ENCODE peak calls at places on chromosome 9, in five cellular contexts. A is HepG2, H is OCI-LY7, O is GM23248, X is trophoblast cell. R is an unnamed sample. For H3K79me2, the result is how much of the 10 kb centered on the place peaks cover.

GRCh38 chr9:115341401-115341800 is 223.4 kb upstream of the TNC start:
- DNase-seq in H (no peak), O (peak), A (no peak), X (no peak), R (no peak)

GRCh38 chr9:91534374-91534773 is 110.7 kb upstream of the NFIL3 start:
- DNase-seq in O (peak), X (no peak), H (no peak), A (no peak), R (no peak)

GRCh38 chr9:10855847-10856246 is 243.0 kb upstream of the PTPRD start:
- DNase-seq in A (no peak), X (no peak), O (peak), H (no peak), R (no peak)

GRCh38 chr9:128136816-128137793 is 9.6 kb upstream of the PTGES2 start:
- DNase-seq in X (no peak), H (no peak), O (peak), A (no peak), R (no peak)

GRCh38 chr9:110141118-110141797 is 66.7 kb downstream of the C9orf152 start:
- DNase-seq in H (no peak), A (no peak), O (peak), X (peak), R (peak)

GRCh38 chr9:2785060-2785459 is 58.8 kb downstream of the PUM3 start:
- DNase-seq in A (no peak), O (peak), H (no peak), X (no peak), R (no peak)

GRCh38 chr9:108654566-108654965 is 201.2 kb downstream of the ACTL7B start:
- DNase-seq in X (no peak), H (no peak), A (no peak), O (peak), R (no peak)

GRCh38 chr9:115006660-115007059 is 76.3 kb upstream of the TNFSF8 start:
- DNase-seq in O (peak), A (no peak), X (peak), H (no peak), R (no peak)

GRCh38 chr9:5112646-5113045 is 72.8 kb downstream of the INSL6 start:
- DNase-seq in A (no peak), O (no peak), X (no peak), H (no peak), R (no peak)

GRCh38 chr9:14278291-14278721 is 35.6 kb downstream of the NFIB start:
- DNase-seq in X (no peak), O (peak), A (peak), H (no peak), R (peak)

GRCh38 chr9:120915854-120916495 is 10.6 kb downstream of the TRAF1 start:
- DNase-seq in A (no peak), H (peak), O (no peak), X (no peak), R (no peak)

GRCh38 chr9:18717751-18718150 is 243.8 kb downstream of the ADAMTSL1 start:
- DNase-seq in O (peak), H (no peak), X (no peak), A (no peak), R (no peak)

GRCh38 chr9:135698767-135699166 is 514 bp downstream of the SOHLH1 start:
- DNase-seq in O (no peak), H (no peak), A (no peak), X (no peak), R (no peak)

GRCh38 chr9:83034026-83034425 is 28.9 kb downstream of the RASEF start:
- DNase-seq in X (no peak), O (no peak), H (no peak), A (no peak), R (no peak)

GRCh38 chr9:98686961-98687855 is 21.5 kb downstream of the GABBR2 start:
- DNase-seq in A (no peak), O (no peak), H (no peak), X (peak), R (no peak)

GRCh38 chr9:109931623-109932022 is 151.6 kb downstream of the PALM2AKAP2 start:
- DNase-seq in X (no peak), H (no peak), O (no peak), A (no peak), R (no peak)

GRCh38 chr9:127149463-127150390 is 27.3 kb upstream of the ANGPTL2 start:
- DNase-seq in X (no peak), A (no peak), O (no peak), H (no peak), R (no peak)

GRCh38 chr9:128121924-128122808 is 5.4 kb downstream of the PTGES2 start:
- DNase-seq in A (no peak), X (no peak), H (no peak), O (no peak), R (no peak)

GRCh38 chr9:89427621-89428221 is 70.2 kb downstream of the SEMA4D start:
- DNase-seq in X (no peak), H (no peak), O (peak), A (no peak), R (no peak)

GRCh38 chr9:121721770-121722169 is 70.3 kb downstream of the DAB2IP start:
- DNase-seq in X (no peak), A (no peak), O (peak), H (no peak), R (no peak)

GRCh38 chr9:113581865-113582697 is 118.6 kb downstream of the RGS3 start:
- DNase-seq in A (no peak), H (peak), X (peak), O (peak), R (no peak)

GRCh38 chr9:118595719-118596305 is 773.4 kb downstream of the BRINP1 start:
- DNase-seq in A (no peak), X (peak), H (peak), O (peak), R (peak)

GRCh38 chr9:127877566-127877998 is at the start of gene AK1:
- DNase-seq in A (no peak), X (peak), H (no peak), O (peak), R (no peak)

GRCh38 chr9:103798620-103799019 is 295.5 kb upstream of the SMC2 start:
- DNase-seq in O (peak), H (no peak), X (no peak), A (peak), R (no peak)

GRCh38 chr9:72486606-72486955 is 34.8 kb upstream of the TMC1 start:
- DNase-seq in A (no peak), O (no peak), H (no peak), X (no peak), R (no peak)

GRCh38 chr9:130421802-130422276 is 22.9 kb upstream of the ASS1 start:
- DNase-seq in H (no peak), O (peak), A (no peak), X (no peak), R (no peak)

GRCh38 chr9:72858089-72858912 is 94.6 kb downstream of the ALDH1A1 start:
- DNase-seq in O (peak), X (no peak), A (peak), H (no peak), R (no peak)

GRCh38 chr9:97572196-97572891 is 60.8 kb downstream of the TSTD2 start:
- DNase-seq in X (no peak), O (no peak), A (no peak), H (no peak), R (no peak)

GRCh38 chr9:96556701-96557461 is 62.8 kb downstream of the CDC14B start:
- DNase-seq in H (no peak), A (no peak), X (no peak), O (peak), R (no peak)

GRCh38 chr9:115117999-115118470 is at the start of gene TNC:
- DNase-seq in X (no peak), H (no peak), A (no peak), O (peak), R (no peak)

GRCh38 chr9:24824607-24825006 is 278.9 kb upstream of the IZUMO3 start:
- DNase-seq in H (no peak), A (no peak), X (no peak), O (no peak), R (no peak)

GRCh38 chr9:5195450-5195849 is 10.0 kb upstream of the INSL6 start:
- DNase-seq in H (no peak), A (no peak), X (no peak), O (no peak), R (no peak)

GRCh38 chr9:113598883-113599282 is 135.4 kb downstream of the RGS3 start:
- DNase-seq in O (peak), A (no peak), H (no peak), X (no peak), R (no peak)

GRCh38 chr9:100354121-100354800 is 1.5 kb upstream of the TEX10 start:
- DNase-seq in H (peak), X (no peak), O (peak), A (no peak), R (no peak)

GRCh38 chr9:94783121-94783664 is 56.7 kb downstream of the AOPEP start:
- DNase-seq in A (peak), O (peak), H (peak), X (peak), R (peak)

GRCh38 chr9:90803860-90804593 is 2.4 kb downstream of the SYK start:
- DNase-seq in H (peak), A (no peak), O (no peak), X (no peak), R (no peak)

GRCh38 chr9:31314241-31314640 is 1070.2 kb upstream of the ACO1 start:
- DNase-seq in O (no peak), X (no peak), H (no peak), A (no peak), R (no peak)

GRCh38 chr9:76688471-76689238 is 75.6 kb upstream of the PCA3 start:
- DNase-seq in X (no peak), A (peak), H (no peak), O (peak), R (no peak)

GRCh38 chr9:107033974-107034373 is 171.0 kb downstream of the ZNF462 start:
- DNase-seq in O (no peak), X (no peak), H (no peak), A (no peak), R (no peak)

DNA sequence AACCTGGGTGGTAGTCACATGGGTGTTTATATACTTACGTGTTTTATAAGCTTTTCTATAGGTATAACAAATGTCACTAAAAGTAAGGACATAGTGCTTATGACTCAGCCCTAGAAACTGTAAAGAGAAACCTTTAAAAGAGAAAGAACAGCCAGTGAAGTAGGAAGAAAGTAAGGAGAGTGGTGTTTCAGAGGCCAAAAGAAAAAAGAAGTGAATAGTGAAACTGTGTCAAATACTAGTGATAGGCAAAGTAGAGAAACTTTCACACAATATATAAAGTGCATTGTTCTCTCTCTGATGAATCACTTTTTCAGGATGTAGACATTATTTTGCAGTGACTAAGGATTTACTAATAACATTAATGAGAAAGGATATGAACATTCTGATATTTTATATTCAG is 74.2 kb upstream of the SUSD1 start:
- DNase-seq in O (peak), A (no peak), X (no peak), H (no peak), R (no peak)
- H3K4me2 ChIP-seq in O (peak), A (no peak), X (no peak), H (no peak), R (peak)

GRCh38 chr9:70389188-70389587 is 25.3 kb downstream of the KLF9 start:
- DNase-seq in A (no peak), X (no peak), O (no peak), H (no peak), R (no peak)

GRCh38 chr9:70392189-70392588 is 22.3 kb downstream of the KLF9 start:
- DNase-seq in A (no peak), H (peak), O (peak), X (no peak), R (no peak)

GRCh38 chr9:70392850-70393249 is 21.6 kb downstream of the KLF9 start:
- DNase-seq in H (no peak), X (no peak), A (no peak), O (no peak), R (no peak)

GRCh38 chr9:70389642-70390266 is 24.7 kb downstream of the KLF9 start:
- DNase-seq in O (peak), H (no peak), X (no peak), A (no peak), R (no peak)

GRCh38 chr9:70390922-70391321 is 23.5 kb downstream of the KLF9 start:
- DNase-seq in A (no peak), O (no peak), H (no peak), X (no peak), R (no peak)
- H3K79me2 ChIP-seq in A (under half), O (half or more), H (under half), X (under half), R (under half)

DNA sequence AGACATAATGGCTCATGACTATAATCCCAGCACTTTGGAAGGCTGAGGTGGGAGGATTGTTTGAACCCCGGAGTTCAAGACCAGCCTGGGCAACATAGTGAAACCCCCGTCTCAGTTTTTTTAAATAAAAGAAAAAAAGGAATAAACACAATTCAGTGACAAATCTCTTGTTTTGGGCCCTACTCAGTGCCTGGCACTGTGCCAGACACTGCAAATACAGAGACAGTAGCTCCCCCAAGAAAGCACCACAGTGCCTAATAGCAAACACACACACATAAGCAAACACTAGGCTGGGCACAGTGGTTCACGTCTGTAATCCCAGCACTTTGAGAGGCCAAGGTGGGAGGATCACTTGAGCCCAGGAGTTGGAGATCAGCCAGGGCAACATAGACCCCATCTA is 49.7 kb upstream of the GRHPR start:
- DNase-seq in H (no peak), X (no peak), A (no peak), O (no peak), R (no peak)
- H3K4me2 ChIP-seq in H (peak), X (no peak), A (no peak), O (no peak), R (no peak)

DNA sequence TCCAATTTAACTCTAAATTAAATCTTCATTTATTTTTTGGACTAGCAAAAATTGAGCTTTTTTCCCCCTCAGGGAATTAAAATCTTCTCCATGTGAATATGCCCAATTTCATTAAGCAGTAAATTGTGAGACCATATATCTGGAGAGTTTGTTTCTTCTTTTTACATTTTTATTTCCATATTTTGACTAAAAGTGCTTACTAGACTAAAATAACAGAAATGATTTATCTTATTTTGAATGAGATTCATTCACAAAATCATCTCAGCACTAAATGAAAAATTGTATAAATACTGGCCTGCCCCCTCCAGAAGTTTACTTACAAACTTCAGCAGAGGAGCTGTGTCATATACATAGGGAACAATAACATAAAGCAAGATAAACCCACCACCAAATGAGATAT is 26.6 kb downstream of the MAPKAP1 start:
- DNase-seq in X (no peak), H (no peak), A (no peak), O (no peak), R (no peak)
- H3K79me2 ChIP-seq in X (under half), H (under half), A (under half), O (half or more), R (half or more)

GRCh38 chr9:137759649-137760321 is 117.8 kb upstream of the CACNA1B start:
- DNase-seq in H (no peak), O (no peak), X (no peak), A (no peak), R (no peak)

GRCh38 chr9:137762414-137763061 is 115.0 kb upstream of the CACNA1B start:
- DNase-seq in H (no peak), X (no peak), A (no peak), O (no peak), R (no peak)

GRCh38 chr9:137760426-137760825 is 117.2 kb upstream of the CACNA1B start:
- DNase-seq in A (no peak), H (no peak), X (no peak), O (peak), R (no peak)

GRCh38 chr9:137761793-137762192 is 115.8 kb upstream of the CACNA1B start:
- DNase-seq in O (no peak), A (no peak), X (no peak), H (no peak), R (no peak)

GRCh38 chr9:137761032-137761431 is 116.5 kb upstream of the CACNA1B start:
- DNase-seq in O (no peak), H (no peak), X (no peak), A (no peak), R (no peak)
- H3K4me2 ChIP-seq in O (no peak), H (no peak), X (no peak), A (no peak), R (no peak)

GRCh38 chr9:975740-976257 is 656 bp upstream of the DMRT3 start:
- DNase-seq in A (no peak), H (no peak), X (no peak), O (no peak), R (no peak)
- H3K79me2 ChIP-seq in A (under half), H (under half), X (under half), O (under half), R (under half)

DNA sequence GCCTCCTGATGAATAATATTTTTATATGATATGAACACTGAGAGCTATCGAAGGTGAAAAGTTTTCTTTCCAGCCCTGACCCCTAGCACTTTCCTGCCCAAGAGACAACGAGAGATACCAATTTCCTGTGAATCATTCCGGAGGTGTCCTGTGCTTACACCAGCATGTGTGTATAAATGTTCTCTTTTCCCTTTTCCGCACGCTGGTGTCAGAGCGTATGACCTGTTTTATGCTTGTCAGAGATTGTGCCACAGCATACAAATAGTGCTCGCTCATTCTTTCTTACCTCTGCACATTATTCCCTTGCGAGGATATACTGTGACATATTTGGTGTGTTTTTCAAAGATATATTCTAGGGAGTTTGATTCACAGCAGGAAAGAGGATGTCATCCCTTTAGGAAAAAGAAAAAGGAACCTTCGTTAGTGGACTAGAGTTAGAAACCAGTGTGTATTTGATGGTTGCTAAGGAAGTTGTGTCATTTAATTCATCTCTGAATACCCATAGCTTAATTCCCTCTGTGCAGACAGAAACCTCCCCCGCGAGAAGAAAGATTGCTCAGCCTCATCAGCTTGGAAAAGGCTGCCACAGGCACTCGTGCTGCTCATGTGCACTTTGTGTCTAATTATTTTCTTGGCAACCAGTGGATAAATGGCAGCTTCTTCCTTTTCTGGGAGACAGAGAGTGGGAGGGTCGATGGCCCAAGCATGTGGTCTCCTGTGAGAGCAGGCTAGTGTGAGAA is 14.8 kb upstream of the CCIN start:
- DNase-seq in A (no peak), O (peak), H (no peak), X (no peak), R (no peak)
- H3K4me2 ChIP-seq in A (no peak), O (peak), H (peak), X (no peak), R (no peak)

DNA sequence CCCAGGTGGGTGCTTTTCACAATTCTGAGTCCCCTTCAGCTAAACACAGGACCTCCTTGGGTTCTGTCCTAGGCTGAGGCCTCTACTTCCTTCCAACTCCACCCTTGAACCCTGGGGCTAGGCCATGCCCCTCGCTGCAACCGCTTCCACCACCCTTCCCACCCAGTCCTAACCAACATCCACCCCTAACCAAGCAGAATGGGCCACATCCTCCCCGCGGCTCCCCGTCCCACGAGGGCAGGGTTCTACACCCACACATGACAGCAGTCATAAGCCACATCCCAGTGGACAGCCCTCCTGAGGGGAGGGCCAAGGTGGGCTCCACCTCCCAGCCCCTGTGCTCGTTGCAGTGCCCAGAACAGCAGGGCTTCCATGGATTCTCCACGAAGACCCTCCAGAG is 65.8 kb downstream of the SHB start:
- DNase-seq in H (no peak), X (no peak), A (no peak), O (no peak), R (no peak)
- H3K79me2 ChIP-seq in H (under half), X (under half), A (half or more), O (half or more), R (half or more)

DNA sequence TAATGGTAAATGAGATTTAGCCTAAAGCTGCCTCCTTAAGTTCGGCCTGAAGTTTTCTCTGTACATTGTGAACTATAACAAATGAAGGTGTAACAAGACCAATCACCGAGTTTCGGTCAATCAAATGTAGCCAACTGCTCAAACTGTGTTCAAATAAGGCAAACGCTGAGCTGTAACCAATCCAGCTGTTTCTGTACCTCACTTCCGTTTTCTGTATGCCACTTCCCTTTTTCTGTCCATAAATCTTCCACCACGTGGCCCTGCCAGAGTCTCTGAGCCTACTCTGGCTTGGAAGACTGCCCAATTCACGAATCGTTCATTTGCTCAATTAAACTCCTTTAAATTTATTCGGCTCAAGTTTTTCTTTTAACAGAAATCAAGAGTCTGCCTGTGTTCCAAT is 193.5 kb upstream of the KLF9 start:
- DNase-seq in X (no peak), O (no peak), H (peak), A (no peak), R (no peak)
- H3K4me2 ChIP-seq in X (no peak), O (no peak), H (no peak), A (no peak), R (no peak)